ENCODE peak calls at places on chromosome 2, in six cellular contexts. V is mesendoderm, C is neuronal stem cell, A is H9, S is IMR-90, Z is mesenchymal stem cell. U is an unnamed sample.
A peak's percentile ranks its signal among the peaks of the same experiment; 100 is the strongest.

GRCh38 chr2:236352761-236353593 is 88.8 kb upstream of the ASB18 start:
- DNase-seq in V (peak; percentile 20), C (peak; percentile 27), A (peak; percentile 23), S (peak; percentile 29), Z (peak; percentile 42), U (no peak)

GRCh38 chr2:38214209-38214717 is 138.3 kb upstream of the CYP1B1 start:
- DNase-seq in V (peak; percentile 29), C (peak; percentile 14), A (no peak), S (no peak), Z (peak; percentile 32), U (no peak)

GRCh38 chr2:239704737-239705136 is 303.9 kb upstream of the HDAC4 start:
- DNase-seq in V (no peak), C (no peak), A (no peak), S (no peak), Z (no peak), U (no peak)

GRCh38 chr2:219454217-219454616 is 19.6 kb downstream of the SPEG start:
- DNase-seq in V (no peak), C (no peak), A (no peak), S (no peak), Z (no peak), U (no peak)

GRCh38 chr2:113078350-113078839 is 10.6 kb downstream of the IL1F10 start:
- DNase-seq in V (no peak), C (no peak), A (no peak), S (no peak), Z (no peak), U (no peak)

GRCh38 chr2:9417725-9418124 is 5.6 kb downstream of the ITGB1BP1 start:
- DNase-seq in V (no peak), C (no peak), A (no peak), S (no peak), Z (no peak), U (no peak)

GRCh38 chr2:238908960-238909951 is 61.4 kb downstream of the TWIST2 start:
- DNase-seq in V (peak; percentile 27), C (no peak), A (no peak), S (peak; percentile 34), Z (peak; percentile 38), U (no peak)

GRCh38 chr2:195477996-195478382 is 179.0 kb upstream of the SLC39A10 start:
- DNase-seq in V (no peak), C (no peak), A (no peak), S (peak; percentile 25), Z (no peak), U (no peak)

GRCh38 chr2:74197983-74198460 is 393 bp upstream of the MTHFD2 start:
- DNase-seq in V (no peak), C (no peak), A (no peak), S (no peak), Z (no peak), U (no peak)

GRCh38 chr2:147844691-147845607 is at the start of gene ACVR2A:
- DNase-seq in V (peak; percentile 78), C (peak; percentile 53), A (peak; percentile 39), S (peak; percentile 28), Z (peak; percentile 68), U (no peak)

GRCh38 chr2:147846382-147847081 is 1.7 kb downstream of the ACVR2A start:
- DNase-seq in V (no peak), C (no peak), A (no peak), S (no peak), Z (peak; percentile 11), U (no peak)

GRCh38 chr2:147845608-147846002 is 776 bp downstream of the ACVR2A start:
- DNase-seq in V (no peak), C (no peak), A (no peak), S (peak; percentile 12), Z (peak; percentile 30), U (no peak)

GRCh38 chr2:147843864-147844690 is 752 bp upstream of the ACVR2A start:
- DNase-seq in V (peak; percentile 94), C (peak; percentile 85), A (peak; percentile 92), S (peak; percentile 85), Z (peak; percentile 93), U (peak; percentile 46)

DNA sequence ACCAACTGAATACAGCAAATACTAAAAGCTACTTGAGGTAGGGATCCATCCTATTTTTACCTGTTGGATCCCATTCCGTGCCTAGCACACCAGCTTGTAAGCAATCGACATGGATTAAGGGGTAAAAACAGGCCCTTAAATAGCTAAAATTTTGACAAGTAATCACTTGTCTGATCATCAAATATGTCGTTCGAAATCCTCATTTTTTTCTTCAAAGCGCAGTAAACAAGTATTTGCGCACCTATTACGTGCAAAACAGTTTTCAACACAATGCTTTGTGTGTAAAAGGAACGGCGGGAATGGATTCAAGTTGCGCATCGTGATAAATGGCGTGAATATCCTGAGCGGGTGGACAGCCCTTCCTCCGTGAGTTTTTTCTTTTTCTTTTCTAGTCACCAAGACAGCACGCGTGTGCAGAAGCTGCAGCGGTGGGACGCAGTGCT is 1.4 kb upstream of the ACVR2A start:
- DNase-seq in V (no peak), C (no peak), A (no peak), S (no peak), Z (no peak), U (no peak)
- H3K23ac ChIP-seq in V (peak overlapping the region; percentile 18), C (peak overlapping the region; percentile 32), A (no peak overlapping the region), S (peak overlapping the region; percentile 74), Z (no peak overlapping the region), U (no peak overlapping the region)

GRCh38 chr2:499726-500125 is 177.5 kb downstream of the TMEM18 start:
- DNase-seq in V (no peak), C (no peak), A (no peak), S (no peak), Z (no peak), U (peak; percentile 37)

GRCh38 chr2:501130-501529 is 176.1 kb downstream of the TMEM18 start:
- DNase-seq in V (peak; percentile 60), C (no peak), A (no peak), S (no peak), Z (no peak), U (peak; percentile 41)

GRCh38 chr2:496729-497128 is 180.5 kb downstream of the TMEM18 start:
- DNase-seq in V (no peak), C (no peak), A (no peak), S (no peak), Z (no peak), U (peak; percentile 39)

GRCh38 chr2:497770-498492 is 179.3 kb downstream of the TMEM18 start:
- DNase-seq in V (no peak), C (no peak), A (no peak), S (no peak), Z (no peak), U (peak; percentile 31)

DNA sequence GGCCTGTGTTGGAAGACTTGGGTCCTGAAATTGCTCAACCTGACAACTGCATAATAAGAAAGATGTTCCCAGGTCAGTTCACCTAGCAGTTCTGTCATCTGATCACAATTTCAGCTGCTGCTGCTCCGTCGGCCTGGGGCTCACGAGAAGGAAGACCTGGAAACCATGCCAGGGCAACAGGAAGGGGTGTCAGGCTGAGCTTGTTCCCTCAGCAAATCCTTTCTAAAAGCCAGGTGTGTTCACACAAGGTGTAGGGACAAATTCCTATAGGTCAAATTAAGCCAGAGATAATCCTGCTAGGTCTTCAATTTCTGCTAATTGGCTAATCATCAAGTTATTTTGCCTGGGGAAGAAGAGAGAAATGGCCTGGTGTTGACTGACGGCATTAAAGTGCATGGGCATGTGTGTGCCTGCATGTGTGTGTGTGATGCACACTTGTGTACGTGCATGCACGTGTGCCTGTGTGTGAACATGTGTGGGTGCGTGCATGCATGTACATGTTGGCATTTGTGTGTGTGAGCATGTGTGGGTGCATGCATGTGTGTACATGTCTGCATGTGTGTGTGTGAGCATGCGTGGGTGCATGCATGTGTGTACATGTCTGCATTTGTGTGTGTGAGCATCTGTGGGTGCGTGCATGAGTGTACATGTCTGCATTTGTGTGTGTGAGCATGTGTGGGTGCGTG is 178.6 kb downstream of the TMEM18 start:
- DNase-seq in V (no peak), C (no peak), A (no peak), S (peak; percentile 0), Z (no peak), U (no peak)
- H3K23ac ChIP-seq in V (no peak overlapping the region), C (peak overlapping the region; percentile 50), A (no peak overlapping the region), S (no peak overlapping the region), Z (no peak overlapping the region), U (no peak overlapping the region)

GRCh38 chr2:203867561-203868200 is at the start of gene CTLA4:
- DNase-seq in V (no peak), C (no peak), A (no peak), S (no peak), Z (no peak), U (no peak)
- H3K23ac ChIP-seq in V (no peak within 1 kb of the TSS), C (no peak within 1 kb of the TSS), A (no peak within 1 kb of the TSS), S (no peak within 1 kb of the TSS), Z (peak within 1 kb of the TSS; percentile 28), U (no peak within 1 kb of the TSS)

GRCh38 chr2:108346827-108347226 is 30.9 kb upstream of the SULT1C4 start:
- DNase-seq in V (no peak), C (no peak), A (no peak), S (no peak), Z (no peak), U (no peak)

GRCh38 chr2:108351889-108352288 is 25.9 kb upstream of the SULT1C4 start:
- DNase-seq in V (no peak), C (no peak), A (no peak), S (no peak), Z (peak; percentile 17), U (no peak)

GRCh38 chr2:108347786-108348185 is 30.0 kb upstream of the SULT1C4 start:
- DNase-seq in V (no peak), C (no peak), A (no peak), S (no peak), Z (no peak), U (no peak)

GRCh38 chr2:108349571-108349928 is 28.2 kb upstream of the SULT1C4 start:
- DNase-seq in V (no peak), C (no peak), A (no peak), S (no peak), Z (no peak), U (no peak)

DNA sequence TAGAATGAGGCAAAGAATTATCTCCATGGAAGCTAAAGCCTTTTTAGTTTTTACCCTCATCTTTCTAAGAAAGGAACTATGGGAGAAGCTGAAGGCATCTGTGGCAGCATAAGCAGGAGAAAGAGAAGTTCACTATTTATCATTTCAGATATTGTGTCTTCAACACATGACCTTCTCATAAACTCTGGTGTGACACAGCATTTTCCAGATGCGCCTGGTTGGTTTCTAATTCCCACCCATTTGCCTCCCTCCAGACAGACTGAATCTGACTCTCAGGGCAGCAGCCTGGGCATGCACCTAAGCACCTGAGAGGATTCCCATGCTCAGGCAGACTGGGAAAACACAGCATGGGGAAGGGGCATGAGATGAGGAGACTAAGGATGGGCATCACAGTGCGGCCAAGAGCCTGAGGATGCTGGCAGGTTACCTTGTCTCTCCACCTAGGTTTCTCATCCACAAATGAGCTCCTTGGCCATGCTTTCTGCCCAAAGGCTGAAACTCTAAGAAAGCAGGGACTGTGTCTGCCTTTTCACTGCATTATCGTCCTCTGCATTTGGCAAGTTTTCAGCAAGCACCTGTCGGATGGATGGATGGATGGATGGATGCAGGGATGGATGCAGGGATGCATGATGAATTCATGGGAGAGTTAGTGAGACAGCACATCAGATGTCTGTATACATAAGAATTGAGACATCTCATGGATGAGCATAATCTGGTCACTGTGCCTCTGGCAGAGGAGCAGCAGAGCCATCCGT is 28.8 kb upstream of the SULT1C4 start:
- DNase-seq in V (no peak), C (no peak), A (no peak), S (no peak), Z (no peak), U (no peak)
- H3K23ac ChIP-seq in V (no peak overlapping the region), C (no peak overlapping the region), A (no peak overlapping the region), S (no peak overlapping the region), Z (no peak overlapping the region), U (no peak overlapping the region)